ENCODE peak calls at places on chromosomes 2 and 18, in six cellular contexts. M, T, K, Q, E and D are unnamed samples. For H3K4me1, the result is how much of the 10 kb centered on the place peaks cover.

GRCh38 chr2:147607379-147607778 is 237.4 kb upstream of the ACVR2A start:
- DNase-seq in E (no peak), Q (no peak), M (no peak), T (no peak), K (no peak), D (no peak)

GRCh38 chr2:178280261-178280852 is 86.0 kb downstream of the OSBPL6 start:
- DNase-seq in E (no peak), Q (no peak), K (peak), T (no peak), M (peak), D (no peak)

GRCh38 chr2:66561645-66562336 is 126.9 kb downstream of the MEIS1 start:
- DNase-seq in M (no peak), K (no peak), E (no peak), Q (no peak), T (no peak), D (no peak)

GRCh38 chr2:137865954-137866540 is 98.2 kb upstream of the HNMT start:
- DNase-seq in E (no peak), Q (peak), M (peak), K (peak), T (no peak), D (no peak)

GRCh38 chr18:12645751-12646203 is 12.1 kb downstream of the SPIRE1 start:
- DNase-seq in K (no peak), E (no peak), Q (no peak), T (peak), M (peak), D (no peak)

GRCh38 chr2:10398496-10398895 is 49.6 kb downstream of the ODC1 start:
- DNase-seq in Q (no peak), E (no peak), M (no peak), T (peak), K (no peak), D (no peak)

GRCh38 chr2:166314022-166314759 is 61.6 kb downstream of the SCN9A start:
- DNase-seq in T (no peak), Q (no peak), M (no peak), E (peak), K (no peak), D (no peak)

GRCh38 chr2:231201475-231201814 is 3.0 kb downstream of the ARMC9 start:
- DNase-seq in T (no peak), K (no peak), M (no peak), Q (no peak), E (no peak), D (no peak)

GRCh38 chr2:238493880-238494572 is 67.3 kb downstream of the ASB1 start:
- DNase-seq in T (no peak), E (no peak), K (no peak), Q (peak), M (peak), D (peak)

GRCh38 chr2:127508621-127509034 is 17.7 kb downstream of the IWS1 start:
- DNase-seq in E (peak), Q (no peak), T (no peak), M (peak), K (peak), D (peak)

GRCh38 chr2:231118122-231118942 is 6.5 kb downstream of the HTR2B start:
- DNase-seq in Q (no peak), E (no peak), M (no peak), K (no peak), T (no peak), D (no peak)

GRCh38 chr2:72603481-72603880 is 222.4 kb downstream of the EXOC6B start:
- DNase-seq in E (no peak), M (no peak), T (no peak), Q (no peak), K (no peak), D (no peak)

DNA sequence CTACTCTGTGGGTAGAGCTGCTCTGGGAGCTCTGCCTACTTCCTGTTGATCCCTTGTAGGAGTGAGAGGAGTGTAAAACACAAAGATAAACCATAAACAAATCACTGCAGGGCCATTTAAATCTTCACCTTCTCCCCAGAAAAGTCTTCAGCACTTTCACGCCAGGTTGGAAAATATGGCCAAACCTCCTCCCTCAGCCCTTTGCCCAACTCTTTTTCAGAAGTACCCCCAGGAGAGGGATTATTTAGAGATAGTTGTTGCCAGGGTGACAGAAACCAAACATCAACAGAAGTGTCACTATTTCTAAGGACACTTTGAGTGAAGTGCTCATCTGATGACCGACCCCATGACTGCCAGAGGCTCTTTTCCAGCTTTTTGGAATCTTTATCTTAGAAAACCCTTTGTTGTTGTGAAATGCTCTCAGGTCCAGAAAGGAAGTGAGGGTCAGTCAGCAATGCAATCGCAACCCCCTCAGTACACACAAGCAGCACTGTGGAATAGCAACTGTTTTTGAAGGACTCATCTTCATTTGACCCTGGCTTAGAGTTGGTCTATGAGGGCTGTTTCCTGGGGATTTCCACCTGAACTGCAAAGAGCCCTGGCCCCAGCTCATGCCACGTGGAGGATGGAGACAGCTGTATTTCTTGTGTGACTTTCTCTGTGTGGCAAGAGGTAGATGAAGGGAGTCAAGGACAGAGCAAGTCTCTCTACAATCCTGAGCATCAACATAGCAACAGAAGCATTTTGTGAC is 114.0 kb upstream of the STON1 start:
- DNase-seq in M (peak), Q (no peak), T (no peak), E (no peak), K (no peak), D (no peak)
- H3K4me1 ChIP-seq in M (under half), Q (under half), T (under half), E (under half), K (under half), D (under half)

GRCh38 chr2:181466661-181467576 is 9.7 kb downstream of the ITGA4 start:
- DNase-seq in E (no peak), Q (peak), K (no peak), T (peak), M (peak), D (peak)
- H3K27ac ChIP-seq in E (no peak), Q (no peak), K (no peak), T (no peak), M (no peak), D (no peak)

GRCh38 chr2:191026377-191026776 is 12.4 kb upstream of the STAT1 start:
- DNase-seq in K (no peak), T (no peak), Q (no peak), M (no peak), E (no peak), D (no peak)
- H3K4me1 ChIP-seq in K (under half), T (under half), Q (under half), M (under half), E (under half), D (under half)

DNA sequence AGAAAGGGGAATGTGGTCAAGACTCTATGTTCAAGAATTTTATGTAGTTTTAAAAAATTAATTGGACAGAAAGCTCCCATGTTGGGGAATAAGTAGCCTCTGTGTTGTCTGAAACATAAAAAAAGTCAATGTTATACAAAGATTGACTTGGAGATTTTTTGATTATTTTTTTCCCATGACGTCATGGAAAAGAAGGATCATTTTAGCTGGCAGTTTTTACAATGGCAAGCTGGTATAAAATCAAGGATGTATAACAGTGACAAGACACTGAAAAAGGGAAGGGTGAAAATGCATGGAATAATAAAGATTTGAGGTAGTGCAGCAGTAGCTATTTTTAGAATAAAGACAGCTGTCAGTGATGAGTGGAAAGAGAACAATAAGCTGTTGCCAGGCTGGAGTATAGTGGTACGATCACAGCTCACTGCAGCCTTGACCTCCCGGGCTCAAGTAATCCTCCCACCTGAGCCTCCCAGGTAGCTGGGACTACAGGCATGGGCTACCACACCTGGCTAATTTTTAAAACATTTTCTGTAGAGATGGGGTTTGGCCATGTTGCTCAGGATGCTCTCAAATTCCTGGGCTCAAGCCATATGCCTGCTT is 9.2 kb downstream of the SLC39A10 start:
- DNase-seq in K (no peak), T (no peak), E (no peak), M (no peak), Q (no peak), D (no peak)
- H3K27ac ChIP-seq in K (no peak), T (no peak), E (no peak), M (no peak), Q (no peak), D (no peak)

GRCh38 chr2:37246205-37246604 is 14.7 kb downstream of the NDUFAF7 start:
- DNase-seq in M (no peak), K (no peak), E (no peak), T (no peak), Q (no peak), D (no peak)

GRCh38 chr2:37243435-37243834 is 12.0 kb downstream of the NDUFAF7 start:
- DNase-seq in T (no peak), Q (no peak), K (no peak), M (no peak), E (no peak), D (no peak)

DNA sequence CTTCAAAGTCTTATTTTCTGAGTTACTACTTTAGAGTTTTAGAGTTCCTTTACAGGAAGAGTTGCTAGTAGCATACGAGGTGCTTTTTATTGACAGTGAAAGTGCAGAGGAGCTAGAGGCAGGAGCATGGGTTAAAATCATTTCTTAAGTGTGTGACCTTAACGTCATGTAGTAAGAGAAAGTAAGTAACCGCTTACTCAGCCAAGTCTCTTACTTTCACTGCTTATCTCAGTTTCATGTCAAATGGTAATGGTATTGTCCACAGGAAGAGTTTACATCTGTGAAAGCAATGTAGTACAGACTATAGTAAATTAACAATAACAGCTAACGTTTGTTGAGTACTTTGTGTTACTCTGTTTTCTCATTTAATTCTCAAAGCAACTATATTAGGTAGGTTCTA is 12.6 kb downstream of the NDUFAF7 start:
- DNase-seq in E (no peak), M (no peak), Q (no peak), T (no peak), K (no peak), D (no peak)
- H3K4me1 ChIP-seq in E (under half), M (under half), Q (under half), T (under half), K (under half), D (under half)

GRCh38 chr2:143489135-143489534 is 359.9 kb downstream of the ARHGAP15 start:
- DNase-seq in K (peak), E (no peak), Q (no peak), M (no peak), T (no peak), D (no peak)
- H3K27ac ChIP-seq in K (no peak), E (no peak), Q (no peak), M (no peak), T (no peak), D (no peak)